ENCODE peak calls at places on chromosome 9, in six cellular contexts. O is epithelial cell of esophagus; F is A549; S is neural progenitor cell; I is PC-3; E is CD8-positive, alpha-beta T cell. Q is an unnamed sample.

GRCh38 chr9:106891286-106891685 is 28.3 kb downstream of the ZNF462 start:
- DNase-seq in S (peak), O (no peak), I (no peak), F (no peak), E (no peak), Q (no peak)

GRCh38 chr9:126515001-126515872 is 98.5 kb upstream of the LMX1B start:
- DNase-seq in F (no peak), I (no peak), S (no peak), O (no peak), E (no peak), Q (no peak)

GRCh38 chr9:126522957-126523356 is 90.8 kb upstream of the LMX1B start:
- DNase-seq in F (no peak), I (no peak), E (no peak), S (no peak), O (no peak), Q (no peak)

GRCh38 chr9:135009711-135010362 is 77.6 kb upstream of the OLFM1 start:
- DNase-seq in I (no peak), E (no peak), F (no peak), O (no peak), S (no peak), Q (no peak)

GRCh38 chr9:135971106-135971766 is 10.1 kb upstream of the UBAC1 start:
- DNase-seq in F (no peak), I (no peak), O (no peak), E (no peak), S (no peak), Q (no peak)

GRCh38 chr9:113738898-113739604 is 137.1 kb upstream of the ZNF618 start:
- DNase-seq in O (no peak), I (peak), F (peak), S (peak), E (no peak), Q (no peak)

GRCh38 chr9:135304886-135305285 is 174.7 kb upstream of the PPP1R26 start:
- DNase-seq in O (no peak), E (no peak), S (no peak), F (no peak), I (no peak), Q (no peak)

GRCh38 chr9:78856144-78856543 is 559.2 kb downstream of the PSAT1 start:
- DNase-seq in I (peak), F (no peak), S (no peak), E (no peak), O (no peak), Q (no peak)

GRCh38 chr9:108086624-108087023 is 597.1 kb upstream of the KLF4 start:
- DNase-seq in E (no peak), O (no peak), S (no peak), I (no peak), F (no peak), Q (no peak)

GRCh38 chr9:89518466-89519392 is 20.8 kb upstream of the SEMA4D start:
- DNase-seq in I (no peak), S (no peak), E (no peak), F (no peak), O (no peak), Q (no peak)

GRCh38 chr9:126939821-126940221 is 25.2 kb downstream of the RALGPS1 start:
- DNase-seq in O (no peak), F (peak), S (no peak), E (no peak), I (no peak), Q (no peak)

GRCh38 chr9:27292646-27293045 is 4.3 kb downstream of the EQTN start:
- DNase-seq in I (no peak), E (no peak), S (peak), O (no peak), F (no peak), Q (no peak)

GRCh38 chr9:89594811-89595550 is 9.8 kb upstream of the GADD45G start:
- DNase-seq in E (no peak), F (no peak), S (no peak), O (no peak), I (no peak), Q (no peak)

GRCh38 chr9:98751210-98751609 is 42.5 kb upstream of the GABBR2 start:
- DNase-seq in S (no peak), F (no peak), I (no peak), E (no peak), O (no peak), Q (no peak)

GRCh38 chr9:292915-293314 is 78.2 kb downstream of the DOCK8 start:
- DNase-seq in S (no peak), E (no peak), F (no peak), O (no peak), I (no peak), Q (no peak)
- TF ChIP-seq CTCF in S (peak), E (no peak), F (no peak), O (no peak), I (peak), Q (no peak)

GRCh38 chr9:138098908-138099791 is 221.6 kb downstream of the CACNA1B start:
- DNase-seq in I (no peak), E (peak), S (no peak), F (no peak), O (no peak), Q (no peak)

GRCh38 chr9:138101444-138102234 is 224.1 kb downstream of the CACNA1B start:
- DNase-seq in E (no peak), I (no peak), S (no peak), O (no peak), F (no peak), Q (no peak)

GRCh38 chr9:138102246-138103051 is 224.9 kb downstream of the CACNA1B start:
- DNase-seq in I (no peak), E (no peak), S (no peak), F (no peak), O (no peak), Q (no peak)

GRCh38 chr9:138099803-138100598 is 222.4 kb downstream of the CACNA1B start:
- DNase-seq in I (no peak), E (peak), O (no peak), S (no peak), F (no peak), Q (no peak)

DNA sequence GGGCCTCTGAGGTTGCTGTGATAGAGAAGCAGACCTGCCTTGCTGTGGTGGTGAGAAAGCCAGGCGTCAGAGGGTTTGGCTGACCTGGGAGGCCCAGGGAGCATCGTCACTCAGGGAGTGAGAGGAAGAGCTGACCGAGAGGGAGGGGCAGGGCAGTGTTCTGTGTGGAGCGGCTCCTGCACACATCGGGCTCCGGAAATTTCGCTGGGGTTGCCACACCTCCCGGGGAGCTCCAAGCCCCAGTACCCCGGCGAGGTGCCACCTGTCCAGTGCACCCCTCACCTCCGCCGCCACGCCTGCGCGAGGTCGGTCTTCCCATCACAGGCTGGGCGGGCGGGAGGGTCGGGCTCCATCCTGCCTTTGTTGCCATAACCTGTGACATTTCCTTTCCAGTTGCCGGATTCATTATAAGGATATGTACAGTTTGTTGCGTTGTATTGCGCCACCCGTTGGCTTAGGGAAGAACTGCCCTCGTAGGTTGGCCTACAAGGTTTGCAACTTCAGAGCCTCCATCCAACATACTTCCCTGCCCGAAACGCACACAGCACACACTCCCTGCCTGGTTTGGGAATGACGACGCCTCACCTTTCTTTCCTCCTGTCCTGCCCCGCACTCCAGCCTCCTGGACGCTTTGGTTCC is 223.2 kb downstream of the CACNA1B start:
- DNase-seq in S (peak), E (no peak), F (peak), O (no peak), I (no peak), Q (no peak)
- TF ChIP-seq CTCF in S (peak), E (no peak), F (no peak), O (no peak), I (no peak), Q (no peak)

DNA sequence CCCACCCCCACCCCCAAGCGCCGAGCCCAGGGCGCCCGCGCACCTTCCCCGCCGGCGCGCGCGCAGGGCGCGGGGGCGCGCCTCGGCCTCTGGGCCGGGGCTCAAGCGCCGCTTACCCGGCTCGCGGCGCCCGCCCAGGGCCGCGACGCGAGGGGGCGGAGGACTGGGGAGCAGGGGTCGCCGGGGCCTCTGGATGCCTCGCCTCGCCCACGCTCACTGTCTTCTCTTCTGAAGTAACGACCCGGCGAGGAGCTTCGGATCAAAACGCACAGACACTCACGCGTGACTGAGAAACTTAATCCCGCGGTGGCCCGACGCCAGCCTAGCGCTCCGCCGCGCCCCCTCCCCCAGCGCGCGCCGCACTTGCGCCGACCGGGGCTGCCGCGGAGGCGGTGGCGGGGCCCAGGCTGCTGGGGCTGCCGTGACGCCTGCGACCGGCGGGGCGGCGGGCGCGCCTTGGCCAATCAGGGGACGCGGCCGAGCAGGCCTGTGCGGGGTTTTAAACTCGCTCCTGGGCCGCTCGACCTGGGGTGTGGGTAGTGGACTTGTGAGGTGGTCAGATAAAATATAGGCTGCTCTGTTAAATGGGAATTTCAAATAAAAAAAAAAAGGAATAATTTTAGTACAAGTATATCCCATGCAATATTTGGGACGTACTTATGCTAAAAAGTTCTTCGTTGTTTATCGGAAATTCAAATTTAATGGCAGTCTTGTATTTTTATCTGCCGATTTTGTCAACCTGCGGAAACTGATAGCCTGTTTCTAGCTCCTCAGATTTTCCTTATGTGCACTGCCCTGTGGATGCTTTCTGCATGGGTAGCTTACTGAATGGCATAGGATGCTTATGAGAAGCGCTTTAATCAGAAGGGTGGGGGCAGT is at the start of gene MPDZ:
- DNase-seq in E (no peak), F (peak), I (peak), O (peak), S (peak), Q (peak)
- TF ChIP-seq CTCF in E (no peak), F (no peak), I (no peak), O (no peak), S (no peak), Q (no peak)

DNA sequence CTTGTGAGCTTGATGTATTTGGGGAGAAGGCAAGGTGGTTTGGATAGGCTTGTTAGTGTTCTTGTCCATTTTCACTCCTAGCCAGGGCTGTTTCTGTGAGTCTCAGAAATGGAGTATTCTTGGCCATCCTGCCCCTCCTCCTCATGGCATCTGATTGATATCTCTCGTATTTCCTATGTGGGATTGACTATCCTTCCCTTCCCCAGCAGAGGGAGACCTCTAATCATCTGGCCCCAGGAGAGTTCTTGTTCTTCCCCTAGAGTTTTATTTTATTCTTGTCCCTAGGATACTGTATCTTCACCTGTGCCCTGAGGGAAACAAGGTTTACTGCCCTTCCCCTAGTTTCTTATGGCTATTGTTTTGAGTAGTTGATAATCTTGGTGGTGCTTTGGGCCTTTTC is 114.4 kb downstream of the VPS13A start:
- DNase-seq in O (peak), E (no peak), S (peak), I (peak), F (peak), Q (peak)
- TF ChIP-seq CTCF in O (peak), E (no peak), S (peak), I (peak), F (peak), Q (peak)